ENCODE peak calls at places on chromosomes 6 and 20, in five cellular contexts. G is thyroid gland, W is pancreas, F is neural progenitor cell, T is lower lobe of right lung. L is an unnamed sample.
A peak's percentile ranks its signal among the peaks of the same experiment; 100 is the strongest.

GRCh38 chr6:143695106-143696059 is 17.6 kb downstream of the PHACTR2 start:
- DNase-seq in G (no peak), W (no peak), F (no peak), T (no peak), L (no peak)

GRCh38 chr6:16760536-16761468 is at the start of gene ATXN1:
- DNase-seq in G (peak; percentile 66), W (no peak), F (peak; percentile 77), T (peak; percentile 74), L (peak; percentile 60)

GRCh38 chr6:131792091-131792496 is 15.7 kb upstream of the ENPP1 start:
- DNase-seq in G (no peak), W (no peak), F (peak; percentile 52), T (no peak), L (no peak)

GRCh38 chr6:115071962-115072361 is 729.1 kb upstream of the HS3ST5 start:
- DNase-seq in G (no peak), W (no peak), F (no peak), T (no peak), L (no peak)

GRCh38 chr20:20892328-20892727 is 179.9 kb upstream of the RALGAPA2 start:
- DNase-seq in G (no peak), W (no peak), F (no peak), T (no peak), L (no peak)

GRCh38 chr20:20450461-20451027 is 82.6 kb downstream of the INSM1 start:
- DNase-seq in G (peak; percentile 36), W (no peak), F (no peak), T (no peak), L (peak; percentile 60)

GRCh38 chr6:170516783-170517616 is 36.1 kb downstream of the PSMB1 start:
- DNase-seq in G (peak; percentile 54), W (peak; percentile 38), F (peak; percentile 87), T (peak; percentile 59), L (peak; percentile 15)

GRCh38 chr20:10769700-10770099 is 95.9 kb upstream of the JAG1 start:
- DNase-seq in G (no peak), W (no peak), F (peak; percentile 86), T (no peak), L (no peak)

GRCh38 chr6:147738516-147739187 is 230.2 kb downstream of the SAMD5 start:
- DNase-seq in G (peak; percentile 11), W (no peak), F (no peak), T (no peak), L (no peak)

GRCh38 chr20:50467618-50468373 is 42.4 kb upstream of the PTPN1 start:
- DNase-seq in G (peak; percentile 23), W (no peak), F (peak; percentile 31), T (peak; percentile 52), L (no peak)

GRCh38 chr6:1388927-1389790 is at the start of gene FOXF2:
- DNase-seq in G (no peak), W (no peak), F (peak; percentile 42), T (no peak), L (no peak)

GRCh38 chr6:137768935-137769334 is 98.1 kb upstream of the TNFAIP3 start:
- DNase-seq in G (no peak), W (no peak), F (no peak), T (no peak), L (no peak)

GRCh38 chr6:83592770-83593394 is 80.5 kb downstream of the PRSS35 start:
- DNase-seq in G (peak; percentile 32), W (no peak), F (peak; percentile 38), T (no peak), L (no peak)

GRCh38 chr6:52815167-52816092 is 11.8 kb upstream of the GSTA1 start:
- DNase-seq in G (peak; percentile 53), W (peak; percentile 33), F (peak; percentile 61), T (no peak), L (peak; percentile 9)

GRCh38 chr6:15399651-15400470 is 154.0 kb downstream of the JARID2 start:
- DNase-seq in G (peak; percentile 85), W (peak; percentile 68), F (peak; percentile 55), T (peak; percentile 74), L (peak; percentile 90)

GRCh38 chr6:24284006-24284405 is 73.9 kb downstream of the DCDC2 start:
- DNase-seq in G (no peak), W (no peak), F (no peak), T (no peak), L (no peak)

GRCh38 chr6:122778961-122779671 is 400 bp upstream of the FABP7 start:
- DNase-seq in G (peak; percentile 21), W (no peak), F (peak; percentile 90), T (no peak), L (no peak)

GRCh38 chr20:9918360-9918759 is 79.5 kb upstream of the PAK5 start:
- DNase-seq in G (peak; percentile 6), W (no peak), F (no peak), T (no peak), L (no peak)

GRCh38 chr6:7727951-7728854 is 2.3 kb downstream of the BMP6 start:
- DNase-seq in G (peak; percentile 4), W (peak; percentile 15), F (peak; percentile 80), T (peak; percentile 54), L (no peak)

GRCh38 chr6:130093546-130093945 is 75.2 kb downstream of the L3MBTL3 start:
- DNase-seq in G (no peak), W (no peak), F (no peak), T (no peak), L (no peak)

GRCh38 chr6:38459291-38459690 is 180.4 kb downstream of the BTBD9 start:
- DNase-seq in G (no peak), W (no peak), F (no peak), T (no peak), L (no peak)

GRCh38 chr6:33248643-33248931 is 23.1 kb downstream of the VPS52 start:
- DNase-seq in G (no peak), W (no peak), F (peak; percentile 41), T (no peak), L (no peak)

GRCh38 chr20:36439040-36439730 is 102.1 kb upstream of the MYL9 start:
- DNase-seq in G (peak; percentile 69), W (peak; percentile 66), F (peak; percentile 81), T (peak; percentile 76), L (peak; percentile 64)

GRCh38 chr6:40626886-40627285 is 39.7 kb upstream of the LRFN2 start:
- DNase-seq in G (no peak), W (no peak), F (no peak), T (no peak), L (no peak)

GRCh38 chr6:142728910-142729481 is 216.0 kb downstream of the HIVEP2 start:
- DNase-seq in G (no peak), W (no peak), F (no peak), T (no peak), L (no peak)

GRCh38 chr6:166169549-166170421 is 2.1 kb upstream of the TBXT start:
- DNase-seq in G (no peak), W (no peak), F (peak; percentile 49), T (no peak), L (no peak)

GRCh38 chr6:166172546-166172945 is 4.9 kb upstream of the TBXT start:
- DNase-seq in G (no peak), W (no peak), F (no peak), T (no peak), L (no peak)

GRCh38 chr6:166174031-166174430 is 6.4 kb upstream of the TBXT start:
- DNase-seq in G (no peak), W (no peak), F (no peak), T (no peak), L (no peak)

GRCh38 chr6:166176106-166176505 is 8.5 kb upstream of the TBXT start:
- DNase-seq in G (no peak), W (no peak), F (no peak), T (no peak), L (no peak)

DNA sequence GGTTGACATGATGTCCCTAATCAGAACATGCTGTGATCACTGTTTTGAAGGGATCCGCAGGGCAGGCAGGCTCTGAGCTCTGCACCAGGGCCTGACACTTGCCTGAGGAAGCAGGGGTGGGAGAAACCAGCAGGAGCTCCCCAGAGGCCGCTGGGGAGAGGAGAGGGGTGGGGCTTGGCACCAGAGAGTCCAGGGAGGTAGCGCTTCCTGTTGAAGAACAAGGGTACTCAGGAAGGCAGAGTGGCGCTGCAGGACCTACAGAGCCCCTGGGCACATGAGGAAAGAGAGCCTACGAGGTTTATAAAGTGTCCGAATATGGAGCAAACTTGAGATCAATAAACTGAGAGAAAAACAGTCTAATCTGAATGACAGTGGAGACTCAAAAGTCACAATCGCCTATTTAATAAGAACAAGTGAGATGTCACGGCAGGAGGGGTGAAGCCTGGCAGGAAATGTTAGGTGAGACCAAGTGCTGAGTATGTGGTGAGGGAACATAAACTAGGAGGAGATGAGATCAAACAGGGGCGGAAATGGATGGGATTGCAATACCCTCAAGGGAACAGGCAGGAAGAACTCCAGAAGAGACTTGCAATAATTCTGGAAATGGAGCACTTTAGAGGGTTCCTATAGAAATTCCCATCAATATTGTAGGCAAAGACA is 5.8 kb upstream of the TBXT start:
- DNase-seq in G (peak; percentile 88), W (peak; percentile 48), F (peak; percentile 29), T (no peak), L (no peak)
- H3K4me3 ChIP-seq in G (no peak overlapping the region), W (no peak overlapping the region), F (no peak overlapping the region), T (no peak overlapping the region), L (no peak overlapping the region)

DNA sequence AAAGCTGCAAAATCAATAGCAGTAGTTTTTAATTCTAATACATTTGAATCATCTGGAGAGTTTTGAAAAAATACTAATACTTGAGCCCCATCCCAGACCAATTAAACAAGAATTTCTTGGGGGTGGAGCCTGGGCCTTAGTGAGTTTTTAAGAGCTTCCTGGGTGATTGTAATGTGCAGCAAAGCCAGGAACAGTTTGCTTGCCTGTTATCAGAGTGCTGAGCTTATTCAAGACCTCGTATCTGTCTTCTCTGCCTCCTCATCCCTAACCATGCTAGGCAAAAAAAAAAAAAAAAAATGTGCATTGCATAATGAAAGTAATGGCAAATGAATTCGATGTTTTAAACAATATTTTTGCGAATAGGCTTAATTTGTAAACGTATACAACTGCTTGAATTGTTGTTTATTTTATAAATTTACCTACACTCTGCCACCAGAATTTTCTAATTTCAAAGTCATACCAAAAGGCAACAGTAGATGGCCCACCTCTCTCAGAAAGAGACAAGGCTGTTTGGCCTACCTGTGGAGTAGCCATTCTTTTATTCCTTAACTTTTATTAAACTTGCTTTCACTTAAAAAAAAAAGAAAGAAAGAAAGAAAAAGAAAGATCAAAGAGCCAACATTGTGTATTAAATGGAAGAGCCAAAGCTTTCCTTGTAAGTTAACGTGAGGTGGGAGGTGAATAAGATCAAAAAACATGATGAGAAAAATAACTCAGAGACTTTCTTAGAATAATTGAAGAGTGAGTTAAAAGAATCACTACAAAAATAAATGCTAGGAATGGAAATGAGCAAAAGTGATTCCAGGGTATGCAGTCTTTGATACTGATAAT is 36.2 kb upstream of the MYB start:
- DNase-seq in G (peak; percentile 38), W (no peak), F (peak; percentile 42), T (no peak), L (no peak)
- H3K4me1 ChIP-seq in G (peaks cover 5% of the 10 kb centered on the region), W (no peaks in the 10 kb centered on the region), F (peaks cover 11% of the 10 kb centered on the region), T (no peaks in the 10 kb centered on the region), L (no peaks in the 10 kb centered on the region)

GRCh38 chr20:39242614-39243013 is 280.5 kb downstream of the DHX35 start:
- DNase-seq in G (no peak), W (no peak), F (no peak), T (no peak), L (no peak)
- TF ChIP-seq CTCF in G (no peak), W (no peak), F (no peak), T (no peak), L (no peak)

GRCh38 chr20:835220-836045 is 1.9 kb downstream of the FAM110A start:
- DNase-seq in G (peak; percentile 56), W (peak; percentile 55), F (no peak), T (no peak), L (peak; percentile 71)
- H3K4me3 ChIP-seq in G (no peak overlapping the region), W (no peak overlapping the region), F (no peak overlapping the region), T (peak overlapping the region; percentile 98), L (no peak overlapping the region)